ENCODE peak calls at places on chromosomes 3 and 15, in five cellular contexts. One of them, this sample, is unnamed.

GRCh38 chr3:135930243-135930642 is 35.3 kb upstream of the PPP2R3A start:
- DNase-seq in fibroblast of the aortic adventitia: no peak
- DNase-seq in AG09309: no peak
- DNase-seq in nephron progenitor cell: no peak
- DNase-seq in fibroblast of mammary gland: peak
- DNase-seq in this sample: no peak

GRCh38 chr3:60304103-60304502 is 947.1 kb downstream of the FHIT start:
- DNase-seq in fibroblast of the aortic adventitia: peak
- DNase-seq in AG09309: no peak
- DNase-seq in nephron progenitor cell: no peak
- DNase-seq in fibroblast of mammary gland: peak
- DNase-seq in this sample: no peak

GRCh38 chr3:57152150-57152549 is 13.0 kb downstream of the IL17RD start:
- DNase-seq in fibroblast of the aortic adventitia: peak
- DNase-seq in AG09309: no peak
- DNase-seq in nephron progenitor cell: peak
- DNase-seq in fibroblast of mammary gland: no peak
- DNase-seq in this sample: no peak

GRCh38 chr15:80749589-80749988 is 29.6 kb upstream of the CEMIP start:
- DNase-seq in fibroblast of the aortic adventitia: no peak
- DNase-seq in AG09309: no peak
- DNase-seq in nephron progenitor cell: no peak
- DNase-seq in fibroblast of mammary gland: no peak
- DNase-seq in this sample: no peak

GRCh38 chr15:78930577-78931388 is 14.1 kb downstream of the CTSH start:
- DNase-seq in fibroblast of the aortic adventitia: peak
- DNase-seq in AG09309: peak
- DNase-seq in nephron progenitor cell: no peak
- DNase-seq in fibroblast of mammary gland: peak
- DNase-seq in this sample: no peak

GRCh38 chr15:58568157-58568571 is 136.4 kb downstream of the LIPC start:
- DNase-seq in fibroblast of the aortic adventitia: no peak
- DNase-seq in AG09309: no peak
- DNase-seq in nephron progenitor cell: no peak
- DNase-seq in fibroblast of mammary gland: no peak
- DNase-seq in this sample: peak

GRCh38 chr15:81225161-81225671 is 28.5 kb downstream of the IL16 start:
- DNase-seq in fibroblast of the aortic adventitia: peak
- DNase-seq in AG09309: no peak
- DNase-seq in nephron progenitor cell: no peak
- DNase-seq in fibroblast of mammary gland: peak
- DNase-seq in this sample: no peak

GRCh38 chr15:72515591-72516389 is 41.7 kb downstream of the ARIH1 start:
- DNase-seq in fibroblast of the aortic adventitia: peak
- DNase-seq in AG09309: no peak
- DNase-seq in nephron progenitor cell: no peak
- DNase-seq in fibroblast of mammary gland: peak
- DNase-seq in this sample: no peak

GRCh38 chr3:24457719-24458118 is 36.9 kb downstream of the THRB start:
- DNase-seq in fibroblast of the aortic adventitia: no peak
- DNase-seq in AG09309: no peak
- DNase-seq in nephron progenitor cell: no peak
- DNase-seq in fibroblast of mammary gland: no peak
- DNase-seq in this sample: no peak

GRCh38 chr15:63843901-63844317 is 10.2 kb upstream of the HERC1 start:
- DNase-seq in fibroblast of the aortic adventitia: no peak
- DNase-seq in AG09309: no peak
- DNase-seq in nephron progenitor cell: no peak
- DNase-seq in fibroblast of mammary gland: no peak
- DNase-seq in this sample: no peak

GRCh38 chr3:188605231-188605630 is 451.3 kb downstream of the LPP start:
- DNase-seq in fibroblast of the aortic adventitia: peak
- DNase-seq in AG09309: no peak
- DNase-seq in nephron progenitor cell: no peak
- DNase-seq in fibroblast of mammary gland: peak
- DNase-seq in this sample: no peak

GRCh38 chr3:36852071-36852470 is 87.7 kb upstream of the DCLK3 start:
- DNase-seq in fibroblast of the aortic adventitia: peak
- DNase-seq in AG09309: no peak
- DNase-seq in nephron progenitor cell: no peak
- DNase-seq in fibroblast of mammary gland: no peak
- DNase-seq in this sample: no peak

GRCh38 chr3:123815981-123816380 is 68.2 kb downstream of the MYLK start:
- DNase-seq in fibroblast of the aortic adventitia: no peak
- DNase-seq in AG09309: no peak
- DNase-seq in nephron progenitor cell: no peak
- DNase-seq in fibroblast of mammary gland: no peak
- DNase-seq in this sample: no peak

GRCh38 chr15:39462691-39463090 is 118.2 kb upstream of the THBS1 start:
- DNase-seq in fibroblast of the aortic adventitia: peak
- DNase-seq in AG09309: no peak
- DNase-seq in nephron progenitor cell: no peak
- DNase-seq in fibroblast of mammary gland: peak
- DNase-seq in this sample: no peak

GRCh38 chr3:66099541-66100065 is 60.9 kb upstream of the MAGI1 start:
- DNase-seq in fibroblast of the aortic adventitia: no peak
- DNase-seq in AG09309: no peak
- DNase-seq in nephron progenitor cell: no peak
- DNase-seq in fibroblast of mammary gland: no peak
- DNase-seq in this sample: no peak

GRCh38 chr3:28018925-28019718 is 222.3 kb upstream of the CMC1 start:
- DNase-seq in fibroblast of the aortic adventitia: no peak
- DNase-seq in AG09309: no peak
- DNase-seq in nephron progenitor cell: no peak
- DNase-seq in fibroblast of mammary gland: no peak
- DNase-seq in this sample: no peak

GRCh38 chr3:47533481-47533880 is 20.0 kb upstream of the ELP6 start:
- DNase-seq in fibroblast of the aortic adventitia: no peak
- DNase-seq in AG09309: no peak
- DNase-seq in nephron progenitor cell: no peak
- DNase-seq in fibroblast of mammary gland: no peak
- DNase-seq in this sample: no peak

GRCh38 chr3:156646958-156647357 is 27.4 kb upstream of the TIPARP start:
- DNase-seq in fibroblast of the aortic adventitia: no peak
- DNase-seq in AG09309: no peak
- DNase-seq in nephron progenitor cell: no peak
- DNase-seq in fibroblast of mammary gland: no peak
- DNase-seq in this sample: no peak
- TF ChIP-seq CTCF in fibroblast of the aortic adventitia: no peak
- TF ChIP-seq CTCF in AG09309: no peak
- TF ChIP-seq CTCF in nephron progenitor cell: no peak
- TF ChIP-seq CTCF in fibroblast of mammary gland: no peak
- TF ChIP-seq CTCF in this sample: no peak

GRCh38 chr3:115147329-115148141 is 447 bp upstream of the ZBTB20 start:
- DNase-seq in fibroblast of the aortic adventitia: peak
- DNase-seq in AG09309: peak
- DNase-seq in nephron progenitor cell: peak
- DNase-seq in fibroblast of mammary gland: peak
- DNase-seq in this sample: peak
- TF ChIP-seq CTCF in fibroblast of the aortic adventitia: no peak
- TF ChIP-seq CTCF in AG09309: no peak
- TF ChIP-seq CTCF in nephron progenitor cell: no peak
- TF ChIP-seq CTCF in fibroblast of mammary gland: no peak
- TF ChIP-seq CTCF in this sample: no peak

DNA sequence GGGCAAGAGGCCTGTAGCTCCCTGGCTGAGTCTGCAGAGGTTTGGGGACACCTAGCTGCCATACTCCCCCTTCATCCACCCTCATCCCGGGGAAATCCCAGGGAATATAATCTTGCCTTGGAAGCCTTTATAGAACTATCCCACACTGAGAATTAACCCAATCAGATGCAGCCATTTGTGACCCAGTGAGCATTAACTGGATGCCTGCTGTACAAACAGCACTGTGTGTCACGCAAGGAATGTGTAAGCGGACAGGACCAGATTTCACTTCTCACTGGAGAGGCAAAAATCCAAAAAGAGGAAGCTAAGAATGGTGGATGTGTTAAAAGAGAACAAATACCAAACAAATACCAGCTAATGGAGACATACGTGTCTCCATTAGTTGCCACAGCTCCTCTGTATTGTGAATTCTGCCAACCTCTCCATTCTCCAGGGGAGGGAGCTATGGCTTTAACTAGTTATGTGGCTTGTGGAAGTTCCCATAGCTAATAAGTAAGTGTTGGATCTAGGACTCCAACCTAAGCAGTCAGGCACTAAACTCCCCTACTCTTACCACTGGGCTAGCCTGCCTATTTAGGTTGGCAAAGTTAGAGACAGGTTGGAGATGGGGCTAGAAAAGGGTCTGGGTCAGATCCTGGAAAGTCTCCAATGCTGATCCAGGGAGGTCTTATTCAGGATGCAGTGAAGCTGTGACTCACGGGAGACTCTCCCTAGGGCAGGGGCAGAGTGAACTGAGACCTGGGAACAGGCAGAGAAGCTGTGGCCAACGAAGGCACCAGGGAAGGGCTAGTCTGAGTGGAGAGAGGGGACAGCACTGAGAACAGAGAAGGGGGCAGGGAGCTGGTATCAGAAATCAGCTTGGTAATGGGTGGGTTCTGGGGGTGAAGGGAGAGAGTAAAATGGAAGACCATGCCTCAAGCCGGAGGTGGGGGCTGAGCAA is 2.5 kb downstream of the LTF start:
- DNase-seq in fibroblast of the aortic adventitia: peak
- DNase-seq in AG09309: no peak
- DNase-seq in nephron progenitor cell: no peak
- DNase-seq in fibroblast of mammary gland: no peak
- DNase-seq in this sample: no peak
- TF ChIP-seq CTCF in fibroblast of the aortic adventitia: peak
- TF ChIP-seq CTCF in AG09309: peak
- TF ChIP-seq CTCF in nephron progenitor cell: no peak
- TF ChIP-seq CTCF in fibroblast of mammary gland: no peak
- TF ChIP-seq CTCF in this sample: no peak

GRCh38 chr15:37203050-37203449 is 102.7 kb upstream of the MEIS2 start:
- DNase-seq in fibroblast of the aortic adventitia: no peak
- DNase-seq in AG09309: no peak
- DNase-seq in nephron progenitor cell: no peak
- DNase-seq in fibroblast of mammary gland: no peak
- DNase-seq in this sample: no peak

GRCh38 chr15:37199546-37199945 is 99.2 kb upstream of the MEIS2 start:
- DNase-seq in fibroblast of the aortic adventitia: no peak
- DNase-seq in AG09309: no peak
- DNase-seq in nephron progenitor cell: no peak
- DNase-seq in fibroblast of mammary gland: no peak
- DNase-seq in this sample: no peak

GRCh38 chr15:37206690-37207089 is 106.3 kb upstream of the MEIS2 start:
- DNase-seq in fibroblast of the aortic adventitia: no peak
- DNase-seq in AG09309: no peak
- DNase-seq in nephron progenitor cell: no peak
- DNase-seq in fibroblast of mammary gland: no peak
- DNase-seq in this sample: no peak

GRCh38 chr15:37208475-37209363 is 108.4 kb upstream of the MEIS2 start:
- DNase-seq in fibroblast of the aortic adventitia: no peak
- DNase-seq in AG09309: no peak
- DNase-seq in nephron progenitor cell: no peak
- DNase-seq in fibroblast of mammary gland: no peak
- DNase-seq in this sample: no peak

DNA sequence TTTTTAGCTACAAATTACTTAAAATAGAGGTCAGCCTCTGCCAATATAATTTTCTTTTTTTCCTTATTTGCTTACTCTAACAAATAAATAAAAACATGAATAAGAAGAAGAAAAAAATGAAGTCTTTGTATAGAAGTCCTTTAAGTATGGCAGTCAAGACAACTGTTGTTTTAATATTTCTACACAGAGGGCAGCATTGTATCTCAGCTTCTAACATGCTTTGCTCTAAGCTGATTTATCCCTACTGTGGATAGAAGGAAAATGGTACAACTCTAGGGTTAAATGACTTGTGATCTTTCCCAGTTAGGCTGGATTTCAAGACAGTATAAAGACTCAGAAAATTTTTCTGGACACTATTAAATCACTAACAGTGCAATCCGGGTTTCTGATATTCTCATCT is 104.3 kb upstream of the MEIS2 start:
- DNase-seq in fibroblast of the aortic adventitia: no peak
- DNase-seq in AG09309: no peak
- DNase-seq in nephron progenitor cell: no peak
- DNase-seq in fibroblast of mammary gland: peak
- DNase-seq in this sample: no peak
- TF ChIP-seq CTCF in fibroblast of the aortic adventitia: no peak
- TF ChIP-seq CTCF in AG09309: peak
- TF ChIP-seq CTCF in nephron progenitor cell: no peak
- TF ChIP-seq CTCF in fibroblast of mammary gland: peak
- TF ChIP-seq CTCF in this sample: no peak

DNA sequence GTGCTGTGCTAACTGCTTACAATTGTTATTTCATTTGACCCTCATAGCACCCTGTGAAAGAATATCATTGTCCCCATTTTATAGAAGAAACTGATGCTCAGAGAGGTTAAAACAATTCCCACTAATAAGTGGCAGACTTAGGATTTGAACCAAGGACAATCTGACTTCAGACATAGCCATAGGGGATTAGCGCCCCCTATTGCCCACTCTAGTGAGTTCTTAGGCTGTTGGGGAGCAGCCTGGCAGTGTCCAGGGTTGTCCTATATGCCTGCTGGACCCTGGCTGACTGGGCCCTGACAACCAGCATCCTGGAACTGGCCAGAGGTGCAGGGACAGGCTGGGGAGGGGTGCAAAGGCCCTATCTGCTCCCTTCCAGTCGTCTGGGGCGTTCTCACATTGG is 15.4 kb downstream of the DPH3 start:
- DNase-seq in fibroblast of the aortic adventitia: peak
- DNase-seq in AG09309: no peak
- DNase-seq in nephron progenitor cell: peak
- DNase-seq in fibroblast of mammary gland: peak
- DNase-seq in this sample: peak
- TF ChIP-seq CTCF in fibroblast of the aortic adventitia: peak
- TF ChIP-seq CTCF in AG09309: peak
- TF ChIP-seq CTCF in nephron progenitor cell: peak
- TF ChIP-seq CTCF in fibroblast of mammary gland: peak
- TF ChIP-seq CTCF in this sample: peak

GRCh38 chr3:127747751-127748521 is 74.4 kb downstream of the MGLL start:
- DNase-seq in fibroblast of the aortic adventitia: peak
- DNase-seq in AG09309: peak
- DNase-seq in nephron progenitor cell: no peak
- DNase-seq in fibroblast of mammary gland: peak
- DNase-seq in this sample: no peak
- TF ChIP-seq CTCF in fibroblast of the aortic adventitia: peak
- TF ChIP-seq CTCF in AG09309: peak
- TF ChIP-seq CTCF in nephron progenitor cell: no peak
- TF ChIP-seq CTCF in fibroblast of mammary gland: peak
- TF ChIP-seq CTCF in this sample: no peak

GRCh38 chr3:114299421-114299820 is 5.6 kb downstream of the TIGIT start:
- DNase-seq in fibroblast of the aortic adventitia: no peak
- DNase-seq in AG09309: no peak
- DNase-seq in nephron progenitor cell: peak
- DNase-seq in fibroblast of mammary gland: peak
- DNase-seq in this sample: peak

GRCh38 chr3:114290911-114291901 is 2.6 kb upstream of the TIGIT start:
- DNase-seq in fibroblast of the aortic adventitia: peak
- DNase-seq in AG09309: no peak
- DNase-seq in nephron progenitor cell: peak
- DNase-seq in fibroblast of mammary gland: peak
- DNase-seq in this sample: peak

GRCh38 chr3:114294940-114295480 is 1.2 kb downstream of the TIGIT start:
- DNase-seq in fibroblast of the aortic adventitia: no peak
- DNase-seq in AG09309: no peak
- DNase-seq in nephron progenitor cell: no peak
- DNase-seq in fibroblast of mammary gland: no peak
- DNase-seq in this sample: peak

GRCh38 chr3:114293846-114294245 is at the start of gene TIGIT:
- DNase-seq in fibroblast of the aortic adventitia: no peak
- DNase-seq in AG09309: no peak
- DNase-seq in nephron progenitor cell: no peak
- DNase-seq in fibroblast of mammary gland: no peak
- DNase-seq in this sample: no peak
- TF ChIP-seq CTCF in fibroblast of the aortic adventitia: no peak
- TF ChIP-seq CTCF in AG09309: no peak
- TF ChIP-seq CTCF in nephron progenitor cell: no peak
- TF ChIP-seq CTCF in fibroblast of mammary gland: no peak
- TF ChIP-seq CTCF in this sample: no peak

This sample was measured in activated CD8-positive, alpha-beta T cell treated with anti-CD3 and anti-CD28 coated beads for 36 hours.